ENCODE peak calls at places on chromosome 16, in four cellular contexts. W is H9, I is mesendoderm, D is IMR-90. H is an unnamed sample.

GRCh38 chr16:79093554-79093967 is 507.0 kb downstream of the MAF start:
- DNase-seq in I (no peak), W (no peak), D (no peak), H (no peak)

GRCh38 chr16:84357191-84357651 is 11.1 kb upstream of the ATP2C2 start:
- DNase-seq in W (no peak), I (no peak), D (peak), H (no peak)

GRCh38 chr16:88389621-88390160 is 6.9 kb downstream of the ZNF469 start:
- DNase-seq in I (no peak), W (no peak), D (peak), H (no peak)

GRCh38 chr16:2774161-2774891 is 2.8 kb downstream of the ELOB start:
- DNase-seq in W (no peak), I (no peak), D (no peak), H (no peak)

GRCh38 chr16:13552062-13552959 is 367.6 kb upstream of the ERCC4 start:
- DNase-seq in I (no peak), W (no peak), D (no peak), H (no peak)

GRCh38 chr16:9126609-9127008 is 35.2 kb downstream of the HAPSTR1 start:
- DNase-seq in D (no peak), W (no peak), I (no peak), H (no peak)

GRCh38 chr16:21638573-21638975 is 13.8 kb downstream of the IGSF6 start:
- DNase-seq in W (no peak), D (peak), I (no peak), H (no peak)

GRCh38 chr16:9012848-9013507 is 49.3 kb upstream of the USP7 start:
- DNase-seq in I (peak), W (peak), D (no peak), H (peak)

GRCh38 chr16:56847173-56847948 is 17.6 kb upstream of the SLC12A3 start:
- DNase-seq in W (no peak), D (no peak), I (no peak), H (no peak)

GRCh38 chr16:75068075-75068474 is 48.5 kb downstream of the LDHD start:
- DNase-seq in I (no peak), D (no peak), W (no peak), H (no peak)

GRCh38 chr16:56637814-56638750 is at the start of gene MT1A:
- DNase-seq in D (peak), W (peak), I (peak), H (no peak)

GRCh38 chr16:46743232-46743719 is 4.9 kb downstream of the MYLK3 start:
- DNase-seq in D (peak), W (peak), I (peak), H (no peak)

GRCh38 chr16:15653227-15653626 is 3.2 kb downstream of the NDE1 start:
- DNase-seq in D (peak), W (no peak), I (peak), H (no peak)

GRCh38 chr16:11447836-11448235 is 102.6 kb downstream of the RMI2 start:
- DNase-seq in D (no peak), I (no peak), W (no peak), H (no peak)

DNA sequence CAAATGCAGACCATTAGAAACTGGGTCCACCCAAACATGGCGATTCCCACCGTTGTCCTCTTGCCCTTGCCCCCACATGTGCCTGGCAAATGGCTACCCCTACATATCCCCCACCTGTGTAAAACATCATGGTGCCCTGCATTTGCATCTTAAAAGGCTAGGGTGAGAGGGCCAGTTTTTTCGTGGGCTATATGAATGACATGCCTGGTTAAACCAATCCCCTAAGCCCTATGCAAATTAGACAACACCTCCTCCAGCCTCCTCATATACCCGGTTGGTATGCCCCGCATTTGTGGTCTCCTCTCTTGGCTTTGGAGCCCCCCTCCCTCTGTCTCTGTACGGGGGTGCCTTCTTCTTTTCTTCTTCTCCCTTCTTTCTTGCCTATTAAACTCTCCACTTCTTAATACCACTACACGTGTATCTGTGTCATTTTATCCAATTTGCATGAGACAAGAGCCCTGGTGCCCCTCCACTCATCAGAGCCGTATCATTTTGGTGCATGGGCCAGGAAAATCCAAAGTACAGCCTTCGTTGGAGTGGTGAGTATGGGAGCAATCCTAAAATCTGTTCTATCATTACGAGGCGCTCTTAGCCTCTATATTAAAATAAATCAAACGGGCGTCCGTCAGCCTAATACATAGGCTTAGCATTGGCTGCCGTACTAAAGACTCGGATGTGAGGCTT is 30.1 kb downstream of the QPRT start:
- DNase-seq in W (peak), D (no peak), I (peak), H (no peak)
- H2AK5ac ChIP-seq in W (no peak), D (no peak), I (peak), H (no peak)

GRCh38 chr16:50902457-50902856 is 160.6 kb downstream of the CYLD start:
- DNase-seq in W (no peak), I (peak), D (no peak), H (no peak)
- H2AK5ac ChIP-seq in W (no peak), I (no peak), D (no peak), H (no peak)

DNA sequence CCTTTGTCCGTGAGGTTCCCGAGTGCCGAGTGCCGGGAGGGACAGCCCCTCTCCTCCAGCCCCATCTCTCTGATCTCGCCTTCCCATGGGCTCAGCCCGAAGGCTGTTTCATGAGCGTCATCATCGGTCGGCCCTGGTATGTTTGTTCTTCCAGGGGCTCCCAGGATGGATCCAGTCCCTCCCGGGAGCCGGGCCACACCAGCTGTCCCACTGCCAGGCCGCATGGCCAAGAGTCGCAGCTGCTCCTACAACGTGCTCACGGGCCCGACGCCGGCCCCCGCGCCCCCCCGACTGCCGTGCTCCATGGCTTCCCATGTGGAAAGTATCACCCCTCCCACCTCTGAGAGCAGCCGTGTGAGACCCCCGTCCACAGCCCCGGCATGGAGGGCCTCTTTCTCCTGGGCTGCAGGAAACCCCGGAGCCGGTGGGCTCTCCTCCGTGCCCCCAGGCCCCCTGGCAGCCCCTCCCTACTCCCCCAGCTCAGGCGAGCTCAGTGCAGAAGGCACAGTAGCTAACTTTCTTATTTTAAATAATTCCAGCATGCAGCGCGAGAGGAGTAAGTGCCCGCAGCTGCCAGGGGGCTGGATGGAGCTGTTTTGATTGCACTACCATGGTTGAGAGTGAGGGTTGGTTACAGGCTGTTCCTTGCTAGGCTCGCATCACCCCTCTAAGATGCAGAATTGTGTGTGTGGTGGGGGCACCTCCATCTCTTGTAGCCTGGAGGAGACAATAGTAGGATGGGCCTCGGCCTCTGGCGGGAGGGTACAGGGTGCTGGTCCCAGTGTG is 26.6 kb upstream of the GSE1 start:
- DNase-seq in D (peak), I (no peak), W (no peak), H (no peak)
- H2AK5ac ChIP-seq in D (peak), I (no peak), W (no peak), H (peak)

GRCh38 chr16:57852189-57852588 is 49.9 kb upstream of the KIFC3 start:
- DNase-seq in W (no peak), D (no peak), I (no peak), H (no peak)
- H2AK5ac ChIP-seq in W (no peak), D (no peak), I (no peak), H (no peak)

DNA sequence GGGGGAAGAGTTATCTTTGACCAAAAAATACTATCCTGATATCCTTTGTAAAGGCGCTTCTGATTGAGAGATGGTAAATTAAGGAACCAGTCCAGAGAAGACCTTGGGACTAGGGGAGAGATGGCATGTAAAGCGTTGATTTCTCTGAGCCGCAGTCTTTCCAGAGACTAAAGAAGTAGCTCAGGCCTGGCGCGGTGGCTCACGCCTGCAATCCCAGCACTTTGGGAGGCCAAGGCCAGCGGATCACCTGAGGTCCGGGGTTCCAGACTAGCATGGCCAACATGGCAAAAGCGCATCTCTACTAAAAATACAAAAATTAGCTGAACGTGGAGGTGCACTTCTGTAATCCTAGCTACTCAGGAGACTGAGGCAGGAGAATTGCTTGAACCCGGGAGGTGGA is 625 bp upstream of the CENPT start:
- DNase-seq in W (no peak), I (no peak), D (no peak), H (no peak)
- H2AK5ac ChIP-seq in W (no peak), I (no peak), D (peak), H (no peak)

DNA sequence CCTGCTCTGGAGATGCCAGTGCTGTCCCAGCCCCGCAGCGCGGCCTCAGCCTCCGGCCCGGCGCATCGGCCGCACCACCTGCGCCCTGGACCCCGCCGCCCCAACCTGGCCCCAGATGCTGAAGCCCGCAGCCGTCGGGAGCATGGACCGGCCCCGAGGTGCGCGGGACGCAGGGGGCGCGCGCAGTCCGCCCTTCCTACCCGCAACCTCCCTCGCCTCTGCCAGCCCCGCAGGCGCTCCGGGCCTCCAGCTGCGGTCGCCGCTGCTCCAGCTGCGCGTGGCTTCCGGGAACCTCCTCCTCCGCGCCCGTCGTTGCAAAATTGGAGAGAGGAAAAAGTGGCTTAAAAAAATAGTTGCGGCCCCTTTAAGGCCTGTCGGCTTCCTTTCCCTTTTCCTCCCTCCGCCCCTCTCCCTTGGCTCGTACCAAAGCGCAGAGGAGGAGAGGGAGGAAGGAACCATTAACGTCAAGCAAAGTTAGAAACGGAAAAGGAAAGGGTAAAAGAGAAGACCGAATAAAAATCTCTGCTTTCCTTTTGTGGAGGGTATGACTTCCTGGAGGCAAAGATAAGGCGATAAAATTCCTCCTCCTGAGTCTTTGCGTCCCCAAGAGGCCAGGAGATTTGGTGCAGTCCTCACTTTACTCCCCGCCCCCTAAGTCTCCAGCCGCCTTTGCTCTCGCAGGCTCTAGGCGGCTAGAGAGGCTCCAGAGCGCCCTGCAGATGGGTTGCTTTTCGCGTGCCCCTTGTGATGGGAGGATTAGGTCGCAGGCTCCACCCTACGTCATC is at the start of gene CDIPT:
- DNase-seq in I (peak), W (peak), D (peak), H (peak)
- H2AK5ac ChIP-seq in I (no peak), W (no peak), D (peak), H (peak)

H was measured in neuronal stem cell.